ENCODE peak calls at places on chromosomes 3 and 15, in five cellular contexts. D is NCI-H1417; U is effector CD4-positive, alpha-beta T cell; P is AG10803; T is brain microvascular endothelial cell. S is an unnamed sample.

GRCh38 chr15:49038382-49038781 is 7.9 kb downstream of the SECISBP2L start:
- DNase-seq in D (no peak), U (no peak), P (peak; percentile 9), T (no peak), S (no peak)

GRCh38 chr3:178245385-178245778 is 290.9 kb upstream of the KCNMB2 start:
- DNase-seq in D (no peak), U (no peak), P (no peak), T (no peak), S (no peak)

GRCh38 chr3:74537164-74537563 is 77.3 kb downstream of the CNTN3 start:
- DNase-seq in D (no peak), U (no peak), P (peak; percentile 86), T (no peak), S (peak; percentile 52)

GRCh38 chr3:13504161-13504831 is 24.2 kb downstream of the HDAC11 start:
- DNase-seq in D (no peak), U (no peak), P (no peak), T (peak; percentile 68), S (no peak)

GRCh38 chr15:76951161-76951714 is 19.7 kb downstream of the RCN2 start:
- DNase-seq in D (peak; percentile 29), U (no peak), P (no peak), T (no peak), S (no peak)

GRCh38 chr15:101596633-101597032 is 55.5 kb downstream of the TM2D3 start:
- DNase-seq in D (no peak), U (no peak), P (no peak), T (no peak), S (no peak)

GRCh38 chr3:172635588-172635987 is 75.3 kb downstream of the NCEH1 start:
- DNase-seq in D (no peak), U (no peak), P (no peak), T (no peak), S (no peak)

GRCh38 chr3:122392868-122393844 is 9.2 kb downstream of the FAM162A start:
- DNase-seq in D (peak; percentile 55), U (peak; percentile 8), P (peak; percentile 71), T (no peak), S (peak; percentile 45)

GRCh38 chr15:74422723-74423442 is 10.9 kb downstream of the SEMA7A start:
- DNase-seq in D (no peak), U (no peak), P (peak; percentile 95), T (peak; percentile 22), S (no peak)

GRCh38 chr3:16842710-16843270 is 42.0 kb upstream of the PLCL2 start:
- DNase-seq in D (peak; percentile 52), U (no peak), P (no peak), T (no peak), S (peak; percentile 20)

GRCh38 chr15:82571722-82572222 is 31.5 kb upstream of the RPS17 start:
- DNase-seq in D (peak; percentile 40), U (no peak), P (peak; percentile 77), T (peak; percentile 47), S (peak; percentile 78)

GRCh38 chr3:57261929-57262328 is 30.6 kb downstream of the ASB14 start:
- DNase-seq in D (no peak), U (no peak), P (no peak), T (no peak), S (no peak)

GRCh38 chr3:150970665-150971327 is 1.7 kb downstream of the CLRN1 start:
- DNase-seq in D (no peak), U (no peak), P (peak; percentile 46), T (peak; percentile 67), S (no peak)

GRCh38 chr3:28279770-28280169 is 38.4 kb downstream of the CMC1 start:
- DNase-seq in D (peak; percentile 1), U (no peak), P (no peak), T (no peak), S (no peak)

GRCh38 chr3:160225181-160226025 is at the start of gene C3orf80:
- DNase-seq in D (peak; percentile 89), U (no peak), P (peak; percentile 30), T (no peak), S (no peak)

GRCh38 chr3:14063152-14063551 is 61.5 kb downstream of the CHCHD4 start:
- DNase-seq in D (no peak), U (no peak), P (no peak), T (no peak), S (no peak)

GRCh38 chr15:93027413-93027812 is 61.6 kb downstream of the RGMA start:
- DNase-seq in D (no peak), U (no peak), P (peak; percentile 61), T (no peak), S (no peak)

GRCh38 chr3:139975592-139976360 is 40.8 kb downstream of the CLSTN2 start:
- DNase-seq in D (peak; percentile 9), U (no peak), P (no peak), T (peak; percentile 6), S (peak; percentile 61)

GRCh38 chr3:41148446-41148845 is 50.9 kb upstream of the CTNNB1 start:
- DNase-seq in D (no peak), U (no peak), P (no peak), T (no peak), S (peak; percentile 51)

GRCh38 chr3:45730409-45731154 is 41.4 kb downstream of the SACM1L start:
- DNase-seq in D (no peak), U (no peak), P (no peak), T (no peak), S (no peak)

GRCh38 chr3:133890037-133890436 is 5.6 kb downstream of the RAB6B start:
- DNase-seq in D (no peak), U (no peak), P (no peak), T (no peak), S (no peak)

GRCh38 chr3:20056727-20057611 is 16.7 kb downstream of the KAT2B start:
- DNase-seq in D (no peak), U (no peak), P (peak; percentile 78), T (peak; percentile 76), S (peak; percentile 18)

GRCh38 chr15:56243774-56244236 is at the start of gene RFX7:
- DNase-seq in D (peak; percentile 91), U (peak; percentile 69), P (peak; percentile 70), T (peak; percentile 39), S (peak; percentile 51)

GRCh38 chr15:67884514-67885225 is 44.8 kb upstream of the RNU6-1 start:
- DNase-seq in D (peak; percentile 85), U (peak; percentile 10), P (peak; percentile 36), T (peak; percentile 69), S (no peak)

GRCh38 chr15:23869391-23869790 is 182.3 kb upstream of the NDN start:
- DNase-seq in D (no peak), U (no peak), P (no peak), T (no peak), S (no peak)

S was measured in NCI-H446 treated with DMSO at 0.1 percent for 48 hours.